ENCODE peak calls at places on chromosome 6, in eight cellular contexts. One of them, this sample, is unnamed.
A peak's percentile ranks its signal among the peaks of the same experiment; 100 is the strongest.

GRCh38 chr6:29216528-29216927 is 45.8 kb downstream of the OR2J2 start:
- DNase-seq in RPMI7951: no peak
- DNase-seq in germinal center: no peak
- DNase-seq in GM19239: no peak
- DNase-seq in left cardiac atrium: no peak
- DNase-seq in activated T-cell treated with anti-CD3 and anti-CD28 coated beads, Interleukin-2, amount 50 U/mL, for 4 hours: no peak
- DNase-seq in CD4-positive, alpha-beta memory T cell: no peak
- DNase-seq in astrocyte of the spinal cord: no peak
- DNase-seq in this sample: no peak

GRCh38 chr6:30152019-30152673 is 8.9 kb downstream of the TRIM10 start:
- DNase-seq in RPMI7951: no peak
- DNase-seq in germinal center: no peak
- DNase-seq in GM19239: no peak
- DNase-seq in left cardiac atrium: no peak
- DNase-seq in activated T-cell treated with anti-CD3 and anti-CD28 coated beads, Interleukin-2, amount 50 U/mL, for 4 hours: no peak
- DNase-seq in CD4-positive, alpha-beta memory T cell: no peak
- DNase-seq in astrocyte of the spinal cord: no peak
- DNase-seq in this sample: no peak

GRCh38 chr6:45786243-45786795 is 229.3 kb downstream of the CLIC5 start:
- DNase-seq in RPMI7951: no peak
- DNase-seq in germinal center: no peak
- DNase-seq in GM19239: no peak
- DNase-seq in left cardiac atrium: no peak
- DNase-seq in activated T-cell treated with anti-CD3 and anti-CD28 coated beads, Interleukin-2, amount 50 U/mL, for 4 hours: no peak
- DNase-seq in CD4-positive, alpha-beta memory T cell: no peak
- DNase-seq in astrocyte of the spinal cord: no peak
- DNase-seq in this sample: no peak

GRCh38 chr6:135185483-135185882 is 4.4 kb downstream of the MYB start:
- DNase-seq in RPMI7951: no peak
- DNase-seq in germinal center: no peak
- DNase-seq in GM19239: no peak
- DNase-seq in left cardiac atrium: no peak
- DNase-seq in activated T-cell treated with anti-CD3 and anti-CD28 coated beads, Interleukin-2, amount 50 U/mL, for 4 hours: no peak
- DNase-seq in CD4-positive, alpha-beta memory T cell: no peak
- DNase-seq in astrocyte of the spinal cord: no peak
- DNase-seq in this sample: no peak

GRCh38 chr6:42845327-42845694 is 34.1 kb upstream of the RPL7L1 start:
- DNase-seq in RPMI7951: no peak
- DNase-seq in germinal center: no peak
- DNase-seq in GM19239: no peak
- DNase-seq in left cardiac atrium: no peak
- DNase-seq in activated T-cell treated with anti-CD3 and anti-CD28 coated beads, Interleukin-2, amount 50 U/mL, for 4 hours: no peak
- DNase-seq in CD4-positive, alpha-beta memory T cell: no peak
- DNase-seq in astrocyte of the spinal cord: no peak
- DNase-seq in this sample: no peak

GRCh38 chr6:88359530-88360202 is 193.5 kb upstream of the CNR1 start:
- DNase-seq in RPMI7951: peak; percentile 45
- DNase-seq in germinal center: no peak
- DNase-seq in GM19239: no peak
- DNase-seq in left cardiac atrium: no peak
- DNase-seq in activated T-cell treated with anti-CD3 and anti-CD28 coated beads, Interleukin-2, amount 50 U/mL, for 4 hours: no peak
- DNase-seq in CD4-positive, alpha-beta memory T cell: no peak
- DNase-seq in astrocyte of the spinal cord: no peak
- DNase-seq in this sample: no peak

GRCh38 chr6:100246206-100246605 is 218.5 kb downstream of the SIM1 start:
- DNase-seq in RPMI7951: peak; percentile 21
- DNase-seq in germinal center: no peak
- DNase-seq in GM19239: no peak
- DNase-seq in left cardiac atrium: no peak
- DNase-seq in activated T-cell treated with anti-CD3 and anti-CD28 coated beads, Interleukin-2, amount 50 U/mL, for 4 hours: no peak
- DNase-seq in CD4-positive, alpha-beta memory T cell: no peak
- DNase-seq in astrocyte of the spinal cord: no peak
- DNase-seq in this sample: no peak

GRCh38 chr6:151488226-151488625 is 5.6 kb upstream of the CCDC170 start:
- DNase-seq in RPMI7951: no peak
- DNase-seq in germinal center: no peak
- DNase-seq in GM19239: no peak
- DNase-seq in left cardiac atrium: no peak
- DNase-seq in activated T-cell treated with anti-CD3 and anti-CD28 coated beads, Interleukin-2, amount 50 U/mL, for 4 hours: no peak
- DNase-seq in CD4-positive, alpha-beta memory T cell: no peak
- DNase-seq in astrocyte of the spinal cord: no peak
- DNase-seq in this sample: no peak

GRCh38 chr6:133645000-133645619 is 243.8 kb upstream of the TCF21 start:
- DNase-seq in RPMI7951: peak; percentile 70
- DNase-seq in germinal center: no peak
- DNase-seq in GM19239: no peak
- DNase-seq in left cardiac atrium: no peak
- DNase-seq in activated T-cell treated with anti-CD3 and anti-CD28 coated beads, Interleukin-2, amount 50 U/mL, for 4 hours: no peak
- DNase-seq in CD4-positive, alpha-beta memory T cell: no peak
- DNase-seq in astrocyte of the spinal cord: peak; percentile 70
- DNase-seq in this sample: no peak

GRCh38 chr6:111552241-111552744 is 53.4 kb downstream of the TRAF3IP2 start:
- DNase-seq in RPMI7951: peak; percentile 98
- DNase-seq in germinal center: no peak
- DNase-seq in GM19239: no peak
- DNase-seq in left cardiac atrium: peak; percentile 48
- DNase-seq in activated T-cell treated with anti-CD3 and anti-CD28 coated beads, Interleukin-2, amount 50 U/mL, for 4 hours: no peak
- DNase-seq in CD4-positive, alpha-beta memory T cell: no peak
- DNase-seq in astrocyte of the spinal cord: peak; percentile 94
- DNase-seq in this sample: no peak

GRCh38 chr6:13614126-13614925 is 809 bp upstream of the NOL7 start:
- DNase-seq in RPMI7951: peak; percentile 57
- DNase-seq in germinal center: peak; percentile 5
- DNase-seq in GM19239: no peak
- DNase-seq in left cardiac atrium: peak; percentile 69
- DNase-seq in activated T-cell treated with anti-CD3 and anti-CD28 coated beads, Interleukin-2, amount 50 U/mL, for 4 hours: no peak
- DNase-seq in CD4-positive, alpha-beta memory T cell: no peak
- DNase-seq in astrocyte of the spinal cord: no peak
- DNase-seq in this sample: peak; percentile 52

GRCh38 chr6:73340048-73340447 is 14.0 kb downstream of the DPPA5 start:
- DNase-seq in RPMI7951: no peak
- DNase-seq in germinal center: no peak
- DNase-seq in GM19239: no peak
- DNase-seq in left cardiac atrium: no peak
- DNase-seq in activated T-cell treated with anti-CD3 and anti-CD28 coated beads, Interleukin-2, amount 50 U/mL, for 4 hours: no peak
- DNase-seq in CD4-positive, alpha-beta memory T cell: no peak
- DNase-seq in astrocyte of the spinal cord: no peak
- DNase-seq in this sample: peak; percentile 31

GRCh38 chr6:40181367-40181766 is 247.1 kb upstream of the MOCS1 start:
- DNase-seq in RPMI7951: no peak
- DNase-seq in germinal center: no peak
- DNase-seq in GM19239: no peak
- DNase-seq in left cardiac atrium: no peak
- DNase-seq in activated T-cell treated with anti-CD3 and anti-CD28 coated beads, Interleukin-2, amount 50 U/mL, for 4 hours: no peak
- DNase-seq in CD4-positive, alpha-beta memory T cell: no peak
- DNase-seq in astrocyte of the spinal cord: no peak
- DNase-seq in this sample: no peak